ENCODE peak calls at places on chromosome 9, in four cellular contexts. One of them, this sample, is unnamed. For H3K4me1 and H3K27me3, the result is how much of the 10 kb centered on the place peaks cover.

GRCh38 chr9:91423785-91424402 is at the start of gene NFIL3:
- DNase-seq in cardiac muscle cell: peak
- DNase-seq in PC-3: peak
- DNase-seq in transverse colon: peak
- DNase-seq in this sample: peak

GRCh38 chr9:112112941-112113399 is 62.1 kb downstream of the SUSD1 start:
- DNase-seq in cardiac muscle cell: peak
- DNase-seq in PC-3: peak
- DNase-seq in transverse colon: peak
- DNase-seq in this sample: no peak

GRCh38 chr9:85178486-85178885 is 509.0 kb downstream of the NTRK2 start:
- DNase-seq in cardiac muscle cell: no peak
- DNase-seq in PC-3: no peak
- DNase-seq in transverse colon: no peak
- DNase-seq in this sample: no peak

GRCh38 chr9:124412228-124412575 is 3.0 kb downstream of the PSMB7 start:
- DNase-seq in cardiac muscle cell: no peak
- DNase-seq in PC-3: no peak
- DNase-seq in transverse colon: no peak
- DNase-seq in this sample: no peak

GRCh38 chr9:112341741-112342140 is 8.3 kb upstream of the PTBP3 start:
- DNase-seq in cardiac muscle cell: peak
- DNase-seq in PC-3: peak
- DNase-seq in transverse colon: no peak
- DNase-seq in this sample: no peak

GRCh38 chr9:19998153-19998552 is 209.3 kb upstream of the SLC24A2 start:
- DNase-seq in cardiac muscle cell: peak
- DNase-seq in PC-3: peak
- DNase-seq in transverse colon: no peak
- DNase-seq in this sample: no peak

GRCh38 chr9:89792189-89793123 is 187.6 kb downstream of the GADD45G start:
- DNase-seq in cardiac muscle cell: no peak
- DNase-seq in PC-3: no peak
- DNase-seq in transverse colon: no peak
- DNase-seq in this sample: no peak

GRCh38 chr9:25994605-25995004 is 316.4 kb upstream of the TUSC1 start:
- DNase-seq in cardiac muscle cell: no peak
- DNase-seq in PC-3: no peak
- DNase-seq in transverse colon: no peak
- DNase-seq in this sample: no peak

GRCh38 chr9:123394291-123395235 is 38.6 kb downstream of the CRB2 start:
- DNase-seq in cardiac muscle cell: no peak
- DNase-seq in PC-3: no peak
- DNase-seq in transverse colon: no peak
- DNase-seq in this sample: no peak

GRCh38 chr9:79551999-79552398 is 19.8 kb upstream of the TLE4 start:
- DNase-seq in cardiac muscle cell: no peak
- DNase-seq in PC-3: no peak
- DNase-seq in transverse colon: no peak
- DNase-seq in this sample: no peak

GRCh38 chr9:121976751-121977150 is 116.4 kb downstream of the TTLL11 start:
- DNase-seq in cardiac muscle cell: peak
- DNase-seq in PC-3: no peak
- DNase-seq in transverse colon: no peak
- DNase-seq in this sample: no peak

GRCh38 chr9:19924090-19924489 is 135.3 kb upstream of the SLC24A2 start:
- DNase-seq in cardiac muscle cell: peak
- DNase-seq in PC-3: no peak
- DNase-seq in transverse colon: no peak
- DNase-seq in this sample: no peak

GRCh38 chr9:123265833-123266232 is 2.6 kb downstream of the STRBP start:
- DNase-seq in cardiac muscle cell: no peak
- DNase-seq in PC-3: no peak
- DNase-seq in transverse colon: peak
- DNase-seq in this sample: no peak

GRCh38 chr9:19461135-19461534 is 52.3 kb downstream of the ACER2 start:
- DNase-seq in cardiac muscle cell: no peak
- DNase-seq in PC-3: no peak
- DNase-seq in transverse colon: no peak
- DNase-seq in this sample: no peak

GRCh38 chr9:92439921-92440750 is 15.9 kb upstream of the OMD start:
- DNase-seq in cardiac muscle cell: peak
- DNase-seq in PC-3: peak
- DNase-seq in transverse colon: no peak
- DNase-seq in this sample: no peak

GRCh38 chr9:123894822-123895221 is 35.1 kb downstream of the DENND1A start:
- DNase-seq in cardiac muscle cell: no peak
- DNase-seq in PC-3: no peak
- DNase-seq in transverse colon: no peak
- DNase-seq in this sample: no peak

GRCh38 chr9:4662989-4663792 is 1.1 kb downstream of the PLPP6 start:
- DNase-seq in cardiac muscle cell: no peak
- DNase-seq in PC-3: peak
- DNase-seq in transverse colon: no peak
- DNase-seq in this sample: no peak

GRCh38 chr9:113184509-113184908 is 33.7 kb downstream of the SLC31A2 start:
- DNase-seq in cardiac muscle cell: no peak
- DNase-seq in PC-3: peak
- DNase-seq in transverse colon: no peak
- DNase-seq in this sample: no peak

GRCh38 chr9:89234636-89235035 is 56.0 kb upstream of the SHC3 start:
- DNase-seq in cardiac muscle cell: peak
- DNase-seq in PC-3: no peak
- DNase-seq in transverse colon: no peak
- DNase-seq in this sample: no peak

GRCh38 chr9:123237220-123237619 is 31.2 kb downstream of the STRBP start:
- DNase-seq in cardiac muscle cell: no peak
- DNase-seq in PC-3: no peak
- DNase-seq in transverse colon: no peak
- DNase-seq in this sample: no peak

GRCh38 chr9:129336601-129337286 is 158.7 kb upstream of the IER5L start:
- DNase-seq in cardiac muscle cell: peak
- DNase-seq in PC-3: no peak
- DNase-seq in transverse colon: peak
- DNase-seq in this sample: no peak

GRCh38 chr9:35042081-35042604 is 30.3 kb downstream of the VCP start:
- DNase-seq in cardiac muscle cell: peak
- DNase-seq in PC-3: peak
- DNase-seq in transverse colon: no peak
- DNase-seq in this sample: no peak

GRCh38 chr9:119611564-119611963 is 242.3 kb upstream of the BRINP1 start:
- DNase-seq in cardiac muscle cell: no peak
- DNase-seq in PC-3: no peak
- DNase-seq in transverse colon: no peak
- DNase-seq in this sample: no peak

GRCh38 chr9:93680445-93681315 is 104.3 kb downstream of the PHF2 start:
- DNase-seq in cardiac muscle cell: no peak
- DNase-seq in PC-3: no peak
- DNase-seq in transverse colon: peak
- DNase-seq in this sample: no peak

GRCh38 chr9:69380811-69381210 is 55.8 kb downstream of the ENTREP1 start:
- DNase-seq in cardiac muscle cell: no peak
- DNase-seq in PC-3: peak
- DNase-seq in transverse colon: no peak
- DNase-seq in this sample: no peak

GRCh38 chr9:126625329-126626116 is 11.8 kb downstream of the LMX1B start:
- DNase-seq in cardiac muscle cell: no peak
- DNase-seq in PC-3: no peak
- DNase-seq in transverse colon: no peak
- DNase-seq in this sample: no peak

GRCh38 chr9:137945581-137945980 is 68.0 kb downstream of the CACNA1B start:
- DNase-seq in cardiac muscle cell: no peak
- DNase-seq in PC-3: peak
- DNase-seq in transverse colon: no peak
- DNase-seq in this sample: no peak

GRCh38 chr9:37969130-37969529 is 65.2 kb upstream of the SLC25A51 start:
- DNase-seq in cardiac muscle cell: peak
- DNase-seq in PC-3: no peak
- DNase-seq in transverse colon: peak
- DNase-seq in this sample: no peak

GRCh38 chr9:31776471-31776870 is 608.0 kb upstream of the ACO1 start:
- DNase-seq in cardiac muscle cell: no peak
- DNase-seq in PC-3: no peak
- DNase-seq in transverse colon: no peak
- DNase-seq in this sample: no peak

GRCh38 chr9:33676746-33677505 is 118.4 kb upstream of the PRSS3 start:
- DNase-seq in cardiac muscle cell: peak
- DNase-seq in PC-3: peak
- DNase-seq in transverse colon: peak
- DNase-seq in this sample: no peak

GRCh38 chr9:127974002-127974768 is 6.6 kb downstream of the EEIG1 start:
- DNase-seq in cardiac muscle cell: no peak
- DNase-seq in PC-3: no peak
- DNase-seq in transverse colon: no peak
- DNase-seq in this sample: no peak

GRCh38 chr9:69919461-69920061 is 98.9 kb downstream of the CFAP95 start:
- DNase-seq in cardiac muscle cell: peak
- DNase-seq in PC-3: peak
- DNase-seq in transverse colon: no peak
- DNase-seq in this sample: no peak

GRCh38 chr9:4327504-4328191 is 27.8 kb upstream of the GLIS3 start:
- DNase-seq in cardiac muscle cell: peak
- DNase-seq in PC-3: peak
- DNase-seq in transverse colon: no peak
- DNase-seq in this sample: no peak

GRCh38 chr9:4832786-4833579 is 40.2 kb downstream of the RCL1 start:
- DNase-seq in cardiac muscle cell: peak
- DNase-seq in PC-3: peak
- DNase-seq in transverse colon: no peak
- DNase-seq in this sample: no peak

GRCh38 chr9:103660830-103661229 is 433.3 kb upstream of the SMC2 start:
- DNase-seq in cardiac muscle cell: no peak
- DNase-seq in PC-3: no peak
- DNase-seq in transverse colon: no peak
- DNase-seq in this sample: no peak

GRCh38 chr9:81646337-81646736 is 43.0 kb downstream of the TLE1 start:
- DNase-seq in cardiac muscle cell: no peak
- DNase-seq in PC-3: no peak
- DNase-seq in transverse colon: no peak
- DNase-seq in this sample: no peak

GRCh38 chr9:81650836-81651545 is 38.4 kb downstream of the TLE1 start:
- DNase-seq in cardiac muscle cell: no peak
- DNase-seq in PC-3: no peak
- DNase-seq in transverse colon: no peak
- DNase-seq in this sample: no peak

GRCh38 chr9:81652058-81652457 is 37.3 kb downstream of the TLE1 start:
- DNase-seq in cardiac muscle cell: no peak
- DNase-seq in PC-3: no peak
- DNase-seq in transverse colon: no peak
- DNase-seq in this sample: no peak

GRCh38 chr9:81648891-81649290 is 40.5 kb downstream of the TLE1 start:
- DNase-seq in cardiac muscle cell: no peak
- DNase-seq in PC-3: no peak
- DNase-seq in transverse colon: no peak
- DNase-seq in this sample: no peak

GRCh38 chr9:81649475-81649874 is 39.9 kb downstream of the TLE1 start:
- DNase-seq in cardiac muscle cell: no peak
- DNase-seq in PC-3: no peak
- DNase-seq in transverse colon: peak
- DNase-seq in this sample: no peak
- H3K4me1 ChIP-seq in cardiac muscle cell: under half
- H3K4me1 ChIP-seq in PC-3: under half
- H3K4me1 ChIP-seq in transverse colon: under half
- H3K4me1 ChIP-seq in this sample: under half

GRCh38 chr9:133656211-133657119 is 20.3 kb downstream of the DBH start:
- DNase-seq in cardiac muscle cell: no peak
- DNase-seq in PC-3: no peak
- DNase-seq in transverse colon: no peak
- DNase-seq in this sample: no peak
- H3K27me3 ChIP-seq in cardiac muscle cell: under half
- H3K27me3 ChIP-seq in PC-3: under half
- H3K27me3 ChIP-seq in transverse colon: half or more
- H3K27me3 ChIP-seq in this sample: under half

GRCh38 chr9:136645903-136646754 is 16.6 kb upstream of the EGFL7 start:
- DNase-seq in cardiac muscle cell: peak
- DNase-seq in PC-3: no peak
- DNase-seq in transverse colon: no peak
- DNase-seq in this sample: no peak
- H3K4me3 ChIP-seq in cardiac muscle cell: no peak
- H3K4me3 ChIP-seq in PC-3: no peak
- H3K4me3 ChIP-seq in transverse colon: no peak
- H3K4me3 ChIP-seq in this sample: peak

DNA sequence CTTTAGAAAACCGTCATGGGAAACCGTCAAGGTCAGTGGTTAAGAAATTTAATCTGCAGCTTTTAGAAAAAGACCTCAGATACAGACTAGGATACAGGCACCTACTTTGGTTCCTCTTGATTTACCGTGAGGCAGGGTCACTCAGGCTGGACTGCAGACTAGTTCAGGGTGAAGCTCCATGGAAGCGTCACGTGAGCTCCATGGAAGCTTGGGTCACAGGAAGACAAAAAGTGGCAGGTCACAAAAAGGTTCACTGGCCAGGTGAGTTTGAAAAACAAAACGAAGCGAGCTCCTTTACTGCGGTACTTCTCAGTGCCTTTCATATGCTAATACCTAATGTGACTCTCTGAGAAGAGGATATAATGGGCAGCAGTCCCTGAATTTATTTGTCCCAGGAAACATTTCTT is 43.0 kb downstream of the PRRC2B start:
- DNase-seq in cardiac muscle cell: no peak
- DNase-seq in PC-3: no peak
- DNase-seq in transverse colon: no peak
- DNase-seq in this sample: no peak
- H3K4me1 ChIP-seq in cardiac muscle cell: under half
- H3K4me1 ChIP-seq in PC-3: under half
- H3K4me1 ChIP-seq in transverse colon: under half
- H3K4me1 ChIP-seq in this sample: under half

This sample was measured in thoracic aorta.